ENCODE peak calls at places on chromosome 11, in six cellular contexts. M is HCT116, O is SK-N-SH, P is OCI-LY7, R is MM.1S, E is neural progenitor cell. G is an unnamed sample.

GRCh38 chr11:7606496-7606895 is 66.8 kb downstream of the CYB5R2 start:
- DNase-seq in M (no peak), O (no peak), P (no peak), R (no peak), E (no peak), G (no peak)

GRCh38 chr11:68009391-68010000 is 631 bp upstream of the ALDH3B1 start:
- DNase-seq in M (no peak), O (no peak), P (peak), R (peak), E (no peak), G (peak)

GRCh38 chr11:59776210-59777066 is 21.3 kb downstream of the STX3 start:
- DNase-seq in M (peak), O (no peak), P (no peak), R (no peak), E (no peak), G (peak)

GRCh38 chr11:73949912-73950311 is 914 bp upstream of the DNAJB13 start:
- DNase-seq in M (no peak), O (no peak), P (no peak), R (no peak), E (no peak), G (no peak)

GRCh38 chr11:119615003-119615878 is 113.8 kb downstream of the NECTIN1 start:
- DNase-seq in M (peak), O (no peak), P (peak), R (peak), E (no peak), G (peak)

GRCh38 chr11:21511835-21512440 is 680.9 kb upstream of the ANO5 start:
- DNase-seq in M (peak), O (peak), P (peak), R (peak), E (peak), G (peak)

GRCh38 chr11:40722179-40722795 is 737.2 kb downstream of the LRRC4C start:
- DNase-seq in M (no peak), O (peak), P (no peak), R (peak), E (peak), G (peak)

GRCh38 chr11:65793625-65794400 is 7.0 kb downstream of the OVOL1 start:
- DNase-seq in M (no peak), O (peak), P (no peak), R (no peak), E (no peak), G (no peak)

GRCh38 chr11:121596195-121597145 is 143.7 kb upstream of the SORL1-AS1 start:
- DNase-seq in M (no peak), O (no peak), P (no peak), R (no peak), E (no peak), G (peak)

GRCh38 chr11:128172046-128172878 is 415.1 kb downstream of the ETS1 start:
- DNase-seq in M (peak), O (peak), P (peak), R (peak), E (peak), G (peak)

GRCh38 chr11:1411301-1411700 is 21.6 kb downstream of the BRSK2 start:
- DNase-seq in M (no peak), O (peak), P (no peak), R (no peak), E (no peak), G (no peak)

GRCh38 chr11:61516675-61517516 is 8.3 kb downstream of the LRRC10B start:
- DNase-seq in M (no peak), O (peak), P (peak), R (peak), E (peak), G (peak)

GRCh38 chr11:75200051-75200450 is 40.5 kb upstream of the TPBGL start:
- DNase-seq in M (no peak), O (no peak), P (no peak), R (no peak), E (no peak), G (no peak)

GRCh38 chr11:125005491-125005890 is 51.5 kb downstream of the CCDC15 start:
- DNase-seq in M (no peak), O (no peak), P (peak), R (no peak), E (no peak), G (no peak)
- TF ChIP-seq EZH2phosphoT487 in M (no peak), O (no peak), P (no peak), R (no peak), E (no peak), G (no peak)

GRCh38 chr11:92703431-92703830 is 266.0 kb upstream of the MTNR1B start:
- DNase-seq in M (no peak), O (no peak), P (no peak), R (no peak), E (no peak), G (peak)

GRCh38 chr11:92707665-92708064 is 261.8 kb upstream of the MTNR1B start:
- DNase-seq in M (no peak), O (no peak), P (no peak), R (no peak), E (no peak), G (no peak)

GRCh38 chr11:92709329-92709728 is 260.1 kb upstream of the MTNR1B start:
- DNase-seq in M (no peak), O (no peak), P (no peak), R (no peak), E (no peak), G (no peak)

GRCh38 chr11:92702771-92703170 is 266.7 kb upstream of the MTNR1B start:
- DNase-seq in M (no peak), O (no peak), P (no peak), R (no peak), E (no peak), G (peak)

DNA sequence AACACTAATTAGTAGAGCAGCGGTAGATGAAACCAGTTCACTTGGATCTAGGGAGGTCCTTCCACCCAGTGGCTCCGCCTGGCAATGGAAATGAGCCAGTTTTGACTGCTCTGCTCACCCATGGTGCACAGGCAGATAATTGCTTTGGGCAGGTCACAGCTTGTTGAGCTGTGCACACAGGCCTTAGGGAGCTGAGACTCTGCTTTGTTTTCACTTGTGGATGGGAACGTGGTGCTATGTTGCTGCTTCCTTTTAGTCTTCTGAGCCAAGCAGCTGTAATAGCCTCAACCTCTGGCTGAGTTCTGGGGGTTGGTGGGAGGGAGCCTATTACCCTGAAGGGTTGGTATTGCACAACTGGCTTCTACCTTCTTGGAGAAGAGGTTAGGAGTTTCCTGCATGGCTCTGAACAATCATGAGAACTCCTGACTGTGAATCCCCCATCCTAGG is 262.3 kb upstream of the MTNR1B start:
- DNase-seq in M (no peak), O (no peak), P (no peak), R (no peak), E (peak), G (no peak)
- TF ChIP-seq CTCF in M (no peak), O (no peak), P (no peak), R (no peak), E (no peak), G (no peak)

DNA sequence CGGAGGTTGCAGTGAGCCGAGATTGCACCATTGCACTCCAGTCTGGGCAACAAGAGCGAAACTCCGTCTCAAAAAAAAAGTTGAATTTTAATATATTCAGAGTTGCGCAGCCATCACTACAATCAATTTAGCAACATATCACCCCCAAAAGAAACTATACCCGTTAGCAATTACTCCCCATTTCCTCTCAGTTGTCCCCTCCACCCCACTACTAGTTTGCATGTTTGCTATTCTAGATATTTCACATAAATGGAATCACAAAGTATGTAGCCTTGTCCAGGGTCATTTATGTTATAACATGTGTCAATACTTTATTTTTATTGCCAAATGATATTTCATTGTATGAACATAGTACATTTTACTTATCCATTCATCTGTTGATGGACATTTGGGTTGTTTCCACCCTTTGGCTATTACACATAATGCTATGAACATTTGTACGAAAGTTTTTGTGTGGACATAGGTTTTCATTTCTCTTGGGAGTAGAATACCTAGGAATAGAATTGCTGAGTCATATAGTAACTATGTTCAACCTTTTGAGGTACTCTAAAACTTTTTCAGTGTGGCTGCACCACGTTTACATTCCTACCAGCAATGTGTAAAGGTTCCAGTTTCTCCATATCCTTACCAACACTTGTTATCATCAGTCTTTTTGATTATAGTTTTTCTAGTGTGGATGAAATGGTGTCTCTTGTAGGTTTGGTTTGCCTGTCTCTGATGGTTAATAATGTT is 2.2 kb downstream of the ZNF143 start:
- DNase-seq in M (no peak), O (no peak), P (no peak), R (no peak), E (no peak), G (peak)
- TF ChIP-seq EZH2phosphoT487 in M (no peak), O (no peak), P (no peak), R (no peak), E (no peak), G (no peak)

DNA sequence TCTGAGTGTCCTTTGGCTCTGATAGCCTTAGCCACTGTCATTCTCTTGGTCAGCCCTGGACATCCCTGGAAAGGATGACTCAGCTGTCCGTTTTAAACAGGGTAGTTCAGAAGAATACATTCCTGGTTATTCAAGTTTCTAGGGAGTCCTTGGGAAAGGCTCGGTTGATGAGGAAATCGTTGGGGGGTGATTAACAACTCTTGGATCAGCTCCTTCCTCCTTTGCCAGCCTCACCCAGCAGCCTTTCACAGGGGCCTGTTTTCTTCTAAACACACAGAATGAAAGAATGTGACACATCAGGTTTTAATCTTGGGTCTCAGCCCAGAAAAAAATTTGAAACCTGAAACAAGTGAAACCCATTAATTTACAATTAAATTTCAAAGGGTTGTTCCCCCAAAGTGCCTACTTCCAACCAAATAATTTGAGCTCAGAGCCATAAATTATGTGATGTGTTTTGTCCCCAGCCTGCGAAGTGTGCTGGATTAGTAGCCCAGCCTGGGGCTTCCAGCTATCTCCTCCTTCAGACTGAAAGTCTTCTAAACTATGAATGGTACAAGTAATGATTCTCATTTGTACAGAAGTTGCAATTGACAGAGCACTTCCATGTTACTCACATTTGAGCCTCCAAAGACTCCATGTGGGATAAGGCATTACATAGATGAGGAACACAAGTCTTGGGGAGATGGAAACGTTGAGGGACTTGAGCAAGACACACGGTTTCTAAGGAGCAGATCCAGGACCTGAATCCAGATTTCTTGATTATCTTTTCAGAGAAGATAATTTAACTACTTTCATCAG is 19.3 kb upstream of the MRGPRX2 start:
- DNase-seq in M (peak), O (no peak), P (no peak), R (no peak), E (no peak), G (peak)
- TF ChIP-seq CTCF in M (no peak), O (no peak), P (no peak), R (no peak), E (no peak), G (no peak)

GRCh38 chr11:76600124-76600655 is 70.4 kb downstream of the LRRC32 start:
- DNase-seq in M (no peak), O (no peak), P (no peak), R (no peak), E (no peak), G (no peak)
- TF ChIP-seq EZH2phosphoT487 in M (no peak), O (no peak), P (no peak), R (no peak), E (no peak), G (no peak)

GRCh38 chr11:107969219-107969618 is 39.5 kb upstream of the CUL5 start:
- DNase-seq in M (peak), O (peak), P (no peak), R (no peak), E (no peak), G (no peak)
- TF ChIP-seq CTCF in M (peak), O (no peak), P (no peak), R (no peak), E (peak), G (no peak)

GRCh38 chr11:29656557-29656956 is 360.3 kb downstream of the KCNA4 start:
- DNase-seq in M (no peak), O (no peak), P (no peak), R (no peak), E (no peak), G (no peak)

DNA sequence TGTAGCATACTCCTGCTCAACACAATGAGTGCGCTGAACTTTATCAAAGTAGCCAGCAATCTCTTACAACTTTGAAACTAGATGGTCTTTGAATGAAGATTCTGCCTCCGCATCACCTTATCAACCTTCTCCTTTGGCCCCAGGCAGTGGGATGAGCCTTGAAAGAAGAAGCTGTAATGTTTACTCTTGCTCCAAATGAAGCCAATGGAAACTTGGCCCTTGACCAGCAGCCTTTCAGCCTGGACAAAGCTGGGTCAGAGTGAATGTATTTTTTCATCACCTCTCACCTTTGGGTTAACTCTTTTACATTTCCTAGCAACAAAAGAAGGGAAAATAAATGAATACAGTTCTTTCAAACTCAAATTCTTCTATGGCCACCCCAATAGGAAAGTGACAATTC is 359.1 kb downstream of the KCNA4 start:
- DNase-seq in M (no peak), O (no peak), P (no peak), R (no peak), E (no peak), G (no peak)
- TF ChIP-seq EZH2phosphoT487 in M (no peak), O (no peak), P (no peak), R (no peak), E (no peak), G (no peak)

GRCh38 chr11:36022891-36023290 is 79.0 kb downstream of the LDLRAD3 start:
- DNase-seq in M (no peak), O (no peak), P (no peak), R (no peak), E (peak), G (no peak)
- TF ChIP-seq CTCF in M (no peak), O (no peak), P (no peak), R (no peak), E (no peak), G (no peak)

DNA sequence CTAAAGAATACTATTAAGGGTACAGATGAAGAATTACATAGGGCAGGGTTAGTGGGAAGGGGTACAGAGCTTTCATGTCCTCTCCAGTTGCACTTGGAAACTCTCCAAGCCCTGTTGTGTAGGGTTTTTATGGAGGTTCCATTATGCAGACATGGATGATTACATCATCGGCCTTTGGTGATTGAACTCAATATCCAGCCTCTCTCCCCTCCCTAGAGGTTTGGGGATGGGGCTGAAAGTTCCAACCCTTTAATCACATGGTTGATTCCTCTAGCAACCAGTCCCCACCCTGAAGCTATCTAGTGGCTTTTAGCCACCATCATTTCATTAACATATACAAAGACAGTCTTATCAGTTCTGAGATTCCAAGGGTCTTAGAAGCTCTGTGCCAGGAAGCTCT is 472.5 kb downstream of the BUD13 start:
- DNase-seq in M (no peak), O (no peak), P (no peak), R (no peak), E (no peak), G (no peak)
- TF ChIP-seq EZH2phosphoT487 in M (no peak), O (no peak), P (no peak), R (no peak), E (no peak), G (no peak)

GRCh38 chr11:63901660-63902059 is 15.3 kb downstream of the RCOR2 start:
- DNase-seq in M (no peak), O (peak), P (no peak), R (no peak), E (no peak), G (peak)
- TF ChIP-seq CTCF in M (peak), O (peak), P (peak), R (peak), E (peak), G (peak)

G was measured in PC-3.